ENCODE peak calls at places on chromosomes 13 and 19, in ten cellular contexts. P is Caco-2; N is activated CD4-positive, alpha-beta T cell treated with anti-CD3 and anti-CD28 coated beads, Interleukin-2, amount 50 U/mL, for 1 hour; B is stimulated activated CD8-positive, alpha-beta memory T cell treated with anti-CD3 and anti-CD28 coated beads, Interleukin-4, amount 100 ng/mL, for 1 hour; R is IMR-90; O is stimulated activated CD4-positive, alpha-beta T cell treated with anti-CD3 and anti-CD28 coated beads, Interleukin-4, amount 100 ng/mL, for 1 hour; S is mammary epithelial cell; C is NCI-H524; D is tibial nerve; T is effector memory CD4-positive, alpha-beta T cell. L is an unnamed sample.

GRCh38 chr13:68304287-68304893 is 1074.3 kb upstream of the PCDH9 start:
- DNase-seq in P (no peak), N (no peak), B (no peak), R (no peak), O (no peak), S (peak; percentile 9), C (peak; percentile 18), D (no peak), T (no peak), L (no peak)

GRCh38 chr19:1009043-1009975 is 9.1 kb downstream of the GRIN3B start:
- DNase-seq in P (no peak), N (no peak), B (no peak), R (peak; percentile 83), O (no peak), S (no peak), C (no peak), D (no peak), T (no peak), L (no peak)

GRCh38 chr13:84076280-84076679 is 194.0 kb upstream of the SLITRK1 start:
- DNase-seq in P (no peak), N (no peak), B (no peak), R (no peak), O (no peak), S (no peak), C (no peak), D (no peak), T (no peak), L (no peak)

GRCh38 chr19:48833977-48834376 is 2.3 kb downstream of the HSD17B14 start:
- DNase-seq in P (no peak), N (no peak), B (no peak), R (no peak), O (no peak), S (no peak), C (no peak), D (no peak), T (no peak), L (no peak)

GRCh38 chr19:40229484-40229883 is 3.0 kb upstream of the CCNP start:
- DNase-seq in P (no peak), N (no peak), B (no peak), R (peak; percentile 59), O (peak; percentile 24), S (no peak), C (no peak), D (no peak), T (no peak), L (no peak)

GRCh38 chr19:33795370-33796163 is 1.1 kb upstream of the KCTD15 start:
- DNase-seq in P (peak; percentile 83), N (peak; percentile 30), B (no peak), R (peak; percentile 75), O (peak; percentile 62), S (peak; percentile 75), C (peak; percentile 84), D (peak; percentile 39), T (peak; percentile 29), L (no peak)

GRCh38 chr13:107099661-107100060 is 531.7 kb upstream of the ARGLU1 start:
- DNase-seq in P (no peak), N (no peak), B (no peak), R (peak; percentile 93), O (no peak), S (no peak), C (no peak), D (no peak), T (no peak), L (no peak)

GRCh38 chr19:29309637-29310036 is 96.7 kb upstream of the UQCRFS1 start:
- DNase-seq in P (no peak), N (no peak), B (no peak), R (no peak), O (no peak), S (no peak), C (no peak), D (no peak), T (no peak), L (no peak)

GRCh38 chr13:52067237-52067636 is 42.7 kb downstream of the UTP14C start:
- DNase-seq in P (no peak), N (no peak), B (no peak), R (no peak), O (no peak), S (no peak), C (no peak), D (no peak), T (no peak), L (no peak)

GRCh38 chr13:20195846-20196245 is 3.1 kb upstream of the GJB2 start:
- DNase-seq in P (no peak), N (no peak), B (no peak), R (no peak), O (no peak), S (no peak), C (no peak), D (no peak), T (no peak), L (no peak)

GRCh38 chr13:57673197-57673596 is 41.7 kb downstream of the PCDH17 start:
- DNase-seq in P (peak; percentile 37), N (no peak), B (no peak), R (no peak), O (no peak), S (no peak), C (no peak), D (no peak), T (no peak), L (no peak)

GRCh38 chr19:39325778-39326680 is 5.4 kb upstream of the LRFN1 start:
- DNase-seq in P (peak; percentile 66), N (no peak), B (no peak), R (peak; percentile 7), O (peak; percentile 23), S (no peak), C (peak; percentile 40), D (no peak), T (no peak), L (no peak)

GRCh38 chr13:36430247-36431203 is 1.8 kb upstream of the CCNA1 start:
- DNase-seq in P (no peak), N (no peak), B (no peak), R (no peak), O (no peak), S (no peak), C (peak; percentile 26), D (no peak), T (no peak), L (no peak)

GRCh38 chr19:40584007-40584406 is 7.3 kb downstream of the SHKBP1 start:
- DNase-seq in P (no peak), N (no peak), B (no peak), R (no peak), O (no peak), S (no peak), C (no peak), D (no peak), T (no peak), L (no peak)

GRCh38 chr13:35549481-35549880 is 73.0 kb upstream of the MAB21L1 start:
- DNase-seq in P (no peak), N (no peak), B (no peak), R (peak; percentile 43), O (no peak), S (peak; percentile 69), C (no peak), D (no peak), T (no peak), L (no peak)